ENCODE peak calls at places on chromosomes 6 and 20, in six cellular contexts. X, G, V, J, Q and W are unnamed samples.

GRCh38 chr6:30707281-30707850 is 9.7 kb downstream of the MDC1 start:
- DNase-seq in X (no peak), G (no peak), V (no peak), J (no peak), Q (no peak), W (no peak)

GRCh38 chr6:123562677-123563076 is 74.1 kb downstream of the TRDN start:
- DNase-seq in X (no peak), G (no peak), V (no peak), J (no peak), Q (no peak), W (no peak)

GRCh38 chr20:50335105-50335504 is 144.5 kb downstream of the CEBPB start:
- DNase-seq in X (no peak), G (no peak), V (peak), J (no peak), Q (no peak), W (no peak)

GRCh38 chr6:41039060-41039998 is at the start of gene UNC5CL:
- DNase-seq in X (no peak), G (no peak), V (no peak), J (peak), Q (no peak), W (no peak)

GRCh38 chr6:1908784-1909183 is 299.1 kb downstream of the FOXC1 start:
- DNase-seq in X (no peak), G (no peak), V (no peak), J (no peak), Q (no peak), W (no peak)

GRCh38 chr6:108650781-108651180 is 90.1 kb downstream of the FOXO3 start:
- DNase-seq in X (no peak), G (no peak), V (no peak), J (peak), Q (peak), W (peak)

GRCh38 chr20:8132015-8132631 is at the start of gene PLCB1:
- DNase-seq in X (peak), G (peak), V (peak), J (peak), Q (peak), W (no peak)

GRCh38 chr20:54167909-54168872 is 5.6 kb downstream of the CYP24A1 start:
- DNase-seq in X (no peak), G (no peak), V (no peak), J (peak), Q (no peak), W (no peak)

GRCh38 chr6:149934249-149935156 is 7.3 kb upstream of the ULBP2 start:
- DNase-seq in X (peak), G (no peak), V (peak), J (peak), Q (peak), W (no peak)

GRCh38 chr20:64114356-64114971 is 7.1 kb upstream of the NPBWR2 start:
- DNase-seq in X (no peak), G (no peak), V (no peak), J (no peak), Q (no peak), W (no peak)

GRCh38 chr6:140846518-140847277 is 1286.0 kb upstream of the GJE1 start:
- DNase-seq in X (no peak), G (no peak), V (no peak), J (peak), Q (peak), W (no peak)

GRCh38 chr6:149499066-149499465 is 14.3 kb upstream of the ZC3H12D start:
- DNase-seq in X (no peak), G (no peak), V (peak), J (peak), Q (peak), W (peak)

GRCh38 chr6:112163295-112164257 is 76.2 kb downstream of the FAM229B start:
- DNase-seq in X (peak), G (no peak), V (peak), J (peak), Q (no peak), W (no peak)

GRCh38 chr6:138160329-138161117 is 1.2 kb upstream of the ARFGEF3 start:
- DNase-seq in X (no peak), G (no peak), V (no peak), J (no peak), Q (no peak), W (no peak)

GRCh38 chr6:43219119-43219518 is 10.2 kb downstream of the DNPH1 start:
- DNase-seq in X (no peak), G (no peak), V (no peak), J (no peak), Q (no peak), W (no peak)

GRCh38 chr6:148824960-148825359 is 78.1 kb downstream of the UST start:
- DNase-seq in X (no peak), G (no peak), V (no peak), J (no peak), Q (no peak), W (no peak)